ENCODE peak calls at places on chromosome 17, in five cellular contexts. J, U, Y, Z and Q are unnamed samples.

GRCh38 chr17:39700148-39700987 is 504 bp downstream of the ERBB2 start:
- DNase-seq in J (peak), U (no peak), Y (peak), Z (no peak), Q (no peak)

GRCh38 chr17:32471652-32472051 is 15.1 kb upstream of the CDK5R1 start:
- DNase-seq in J (no peak), U (no peak), Y (no peak), Z (no peak), Q (no peak)

GRCh38 chr17:66689192-66689591 is 145.7 kb upstream of the CACNG5 start:
- DNase-seq in J (no peak), U (no peak), Y (no peak), Z (no peak), Q (no peak)

GRCh38 chr17:63486317-63487013 is 9.6 kb downstream of the ACE start:
- DNase-seq in J (no peak), U (no peak), Y (no peak), Z (no peak), Q (no peak)

GRCh38 chr17:73644145-73645049 is at the start of gene SDK2:
- DNase-seq in J (peak), U (no peak), Y (peak), Z (no peak), Q (no peak)

GRCh38 chr17:17810374-17811248 is 26.2 kb downstream of the SREBF1 start:
- DNase-seq in J (no peak), U (no peak), Y (peak), Z (no peak), Q (no peak)

GRCh38 chr17:64411999-64412771 is 21.5 kb upstream of the PECAM1 start:
- DNase-seq in J (no peak), U (no peak), Y (peak), Z (no peak), Q (no peak)

GRCh38 chr17:2412561-2413021 is 11.7 kb upstream of the MNT start:
- DNase-seq in J (no peak), U (no peak), Y (peak), Z (no peak), Q (no peak)

GRCh38 chr17:72407336-72408121 is 286.7 kb downstream of the SOX9 start:
- DNase-seq in J (peak), U (no peak), Y (no peak), Z (no peak), Q (no peak)

GRCh38 chr17:47013341-47013740 is 34.3 kb upstream of the RPRML start:
- DNase-seq in J (no peak), U (no peak), Y (no peak), Z (no peak), Q (no peak)

GRCh38 chr17:3710951-3711383 is 12.7 kb upstream of the HASPIN start:
- DNase-seq in J (no peak), U (peak), Y (no peak), Z (no peak), Q (no peak)

GRCh38 chr17:6305613-6306360 is 129.1 kb downstream of the AIPL1 start:
- DNase-seq in J (no peak), U (no peak), Y (no peak), Z (no peak), Q (no peak)

GRCh38 chr17:69764137-69764536 is 310.9 kb upstream of the KCNJ16 start:
- DNase-seq in J (no peak), U (no peak), Y (no peak), Z (no peak), Q (no peak)

GRCh38 chr17:27792095-27792494 is 8.2 kb downstream of the NOS2 start:
- DNase-seq in J (no peak), U (no peak), Y (no peak), Z (no peak), Q (no peak)

GRCh38 chr17:3798273-3799180 is 2.5 kb downstream of the ITGAE start:
- DNase-seq in J (no peak), U (no peak), Y (no peak), Z (no peak), Q (no peak)

GRCh38 chr17:17104494-17104893 is 62.2 kb downstream of the MPRIP start:
- DNase-seq in J (no peak), U (no peak), Y (no peak), Z (no peak), Q (no peak)

GRCh38 chr17:16052486-16052885 is 52.9 kb downstream of the TTC19 start:
- DNase-seq in J (no peak), U (no peak), Y (no peak), Z (no peak), Q (no peak)

GRCh38 chr17:49951362-49952080 is 17.5 kb upstream of the DLX4 start:
- DNase-seq in J (no peak), U (no peak), Y (no peak), Z (no peak), Q (no peak)

GRCh38 chr17:49955157-49955556 is 13.8 kb upstream of the DLX4 start:
- DNase-seq in J (no peak), U (no peak), Y (no peak), Z (no peak), Q (no peak)

GRCh38 chr17:49949634-49950033 is 19.4 kb upstream of the DLX4 start:
- DNase-seq in J (no peak), U (no peak), Y (no peak), Z (no peak), Q (no peak)

GRCh38 chr17:49952912-49953497 is 16.0 kb upstream of the DLX4 start:
- DNase-seq in J (no peak), U (no peak), Y (no peak), Z (no peak), Q (peak)

GRCh38 chr17:49952209-49952911 is 16.6 kb upstream of the DLX4 start:
- DNase-seq in J (peak), U (no peak), Y (peak), Z (peak), Q (peak)
- TF ChIP-seq HDAC2 in J (no peak), U (no peak), Y (no peak), Z (no peak), Q (no peak)

DNA sequence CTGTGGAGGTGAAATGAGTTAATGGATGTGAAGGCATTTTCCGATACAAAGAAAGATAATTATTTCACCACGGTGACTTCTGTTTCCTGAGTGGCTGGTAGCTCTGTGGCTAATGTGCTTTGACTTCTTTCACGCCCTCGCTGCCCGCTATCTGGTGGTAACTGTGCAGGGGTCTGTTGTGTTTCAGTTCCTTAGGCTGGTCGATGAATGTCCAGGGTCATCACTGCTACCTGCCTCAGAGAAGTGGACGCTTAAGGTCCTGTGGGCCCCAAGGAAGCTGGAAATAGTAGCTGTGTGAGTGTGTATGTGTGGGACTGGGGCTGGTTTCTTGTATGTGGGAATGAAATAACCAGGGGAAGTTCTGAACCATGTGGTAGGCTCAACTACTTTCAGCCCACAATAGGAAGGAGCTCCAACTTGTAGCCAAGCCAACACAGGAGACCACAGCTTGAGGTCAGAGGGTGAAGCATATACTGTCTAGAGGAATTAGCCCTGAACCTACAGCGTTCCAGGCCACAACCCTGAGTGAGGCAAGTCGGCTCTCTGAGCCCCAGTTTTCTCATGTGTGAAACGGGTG is 15.9 kb upstream of the CCL5 start:
- DNase-seq in J (no peak), U (no peak), Y (no peak), Z (no peak), Q (no peak)
- TF ChIP-seq HDAC2 in J (no peak), U (no peak), Y (no peak), Z (no peak), Q (no peak)

GRCh38 chr17:197352-197751 is 15.9 kb upstream of the DOC2B start:
- DNase-seq in J (no peak), U (no peak), Y (no peak), Z (no peak), Q (no peak)

GRCh38 chr17:202501-202951 is 21.1 kb upstream of the DOC2B start:
- DNase-seq in J (no peak), U (no peak), Y (no peak), Z (no peak), Q (no peak)

GRCh38 chr17:200604-200985 is 19.1 kb upstream of the DOC2B start:
- DNase-seq in J (no peak), U (no peak), Y (no peak), Z (no peak), Q (no peak)

GRCh38 chr17:199195-199604 is 17.8 kb upstream of the DOC2B start:
- DNase-seq in J (no peak), U (no peak), Y (no peak), Z (no peak), Q (no peak)

DNA sequence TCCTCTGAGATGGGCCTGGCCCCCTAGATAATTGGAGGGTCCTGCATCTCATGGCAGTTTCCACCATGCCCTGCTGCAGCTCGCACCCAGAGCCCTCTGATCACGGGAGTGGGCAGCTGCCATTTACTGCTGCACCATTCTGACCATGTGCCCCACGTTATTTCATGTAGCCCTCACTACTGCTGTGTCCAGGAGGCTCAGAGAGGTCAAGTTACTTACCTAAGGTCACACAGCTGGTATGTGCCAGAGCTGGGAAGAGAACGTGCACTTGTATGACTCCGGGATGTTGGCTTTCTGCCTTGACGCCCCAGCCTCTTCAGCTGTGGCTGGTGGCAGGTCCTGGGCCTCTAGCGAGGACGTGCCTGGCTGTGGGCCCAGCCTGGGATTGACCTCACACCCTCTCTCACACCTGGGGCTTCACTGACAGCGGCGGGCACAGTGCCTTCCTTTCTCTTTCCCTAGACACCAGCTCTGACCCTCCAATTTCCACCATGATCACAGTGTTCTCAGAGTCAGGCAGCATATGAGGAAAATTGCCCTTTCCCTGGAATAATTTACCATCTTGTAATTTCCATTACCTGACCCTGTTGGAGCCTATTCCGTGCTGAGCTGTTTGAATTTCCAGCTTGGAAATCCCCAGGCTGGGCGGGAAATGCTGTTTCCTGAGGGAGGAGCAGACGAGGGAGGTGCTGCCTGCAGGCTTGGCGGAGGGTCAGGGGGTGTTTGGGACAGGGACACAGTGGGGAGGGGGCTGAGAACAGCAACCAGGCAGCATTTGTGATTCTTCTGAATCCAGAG is 18.6 kb upstream of the DOC2B start:
- DNase-seq in J (no peak), U (no peak), Y (peak), Z (no peak), Q (no peak)
- TF ChIP-seq HDAC2 in J (no peak), U (no peak), Y (no peak), Z (no peak), Q (no peak)

DNA sequence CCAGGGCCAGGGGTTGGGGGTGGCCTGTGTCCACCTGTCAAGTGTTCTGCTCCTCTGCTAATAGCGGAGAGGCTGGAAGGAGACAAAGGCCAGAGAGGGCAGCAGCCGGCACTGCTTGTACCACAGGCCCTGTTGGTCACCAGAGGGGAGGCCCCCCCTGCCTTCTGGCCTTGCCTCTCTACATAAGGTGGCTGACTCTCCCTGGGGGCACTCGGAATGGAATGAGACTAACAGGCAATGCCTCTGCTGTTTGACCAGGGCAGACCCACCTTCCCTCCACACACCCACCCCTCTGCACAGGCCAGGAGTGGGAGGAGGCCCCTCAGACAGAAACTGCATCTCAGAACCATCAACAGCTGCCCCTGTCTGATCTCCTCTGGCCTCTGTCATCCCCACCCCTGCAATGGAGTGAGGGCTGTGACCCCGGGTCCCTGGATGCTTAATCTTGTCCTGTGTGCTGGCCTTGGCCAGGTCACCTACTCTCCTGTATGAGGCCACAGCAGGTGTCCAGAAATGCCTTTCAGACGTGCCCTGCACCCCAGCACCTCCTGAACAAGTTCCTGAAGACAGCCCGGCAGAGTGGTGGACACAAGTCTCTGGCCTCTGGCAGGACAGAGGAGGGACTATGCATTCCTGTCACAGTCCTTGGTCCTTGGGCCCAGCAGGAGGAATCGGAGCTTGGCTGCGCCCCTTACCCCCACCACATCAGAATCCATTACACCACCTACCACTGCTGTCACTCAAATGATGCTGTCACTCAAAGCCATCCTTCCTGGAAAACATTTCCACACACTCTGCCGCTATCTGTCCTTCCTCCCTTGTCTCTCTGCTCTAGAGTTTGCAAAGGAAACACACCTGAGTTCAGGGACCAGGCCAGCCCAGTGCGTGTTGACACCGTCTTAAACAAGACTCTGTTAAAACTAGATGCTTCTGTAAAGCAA is 107.5 kb upstream of the ZNF750 start:
- DNase-seq in J (no peak), U (no peak), Y (no peak), Z (no peak), Q (no peak)
- TF ChIP-seq HDAC2 in J (no peak), U (no peak), Y (no peak), Z (no peak), Q (no peak)

GRCh38 chr17:82536220-82537201 is 17.0 kb downstream of the FOXK2 start:
- DNase-seq in J (no peak), U (no peak), Y (no peak), Z (no peak), Q (no peak)
- TF ChIP-seq HDAC2 in J (no peak), U (no peak), Y (no peak), Z (no peak), Q (no peak)

GRCh38 chr17:12365805-12366204 is 299.9 kb upstream of the MYOCD start:
- DNase-seq in J (no peak), U (no peak), Y (no peak), Z (no peak), Q (no peak)
- TF ChIP-seq HDAC2 in J (no peak), U (no peak), Y (no peak), Z (no peak), Q (no peak)

GRCh38 chr17:1120596-1121441 is 59.0 kb downstream of the ABR start:
- DNase-seq in J (no peak), U (no peak), Y (no peak), Z (no peak), Q (no peak)
- TF ChIP-seq HDAC2 in J (no peak), U (no peak), Y (no peak), Z (no peak), Q (no peak)